ENCODE peak calls at places on chromosomes 12 and 14, in six cellular contexts. Q is K562, S is endothelial cell of umbilical vein, K is HepG2, M is GM23338, P is GM12878. T is an unnamed sample.

GRCh38 chr12:96237035-96237434 is 42.9 kb downstream of the ELK3 start:
- DNase-seq in M (no peak), Q (no peak), K (no peak), P (no peak), S (no peak), T (no peak)

GRCh38 chr12:26062566-26062965 is 62.3 kb downstream of the BHLHE41 start:
- DNase-seq in S (no peak), Q (no peak), M (no peak), P (no peak), K (no peak), T (no peak)

GRCh38 chr14:101201535-101202125 is 298.1 kb upstream of the RTL1 start:
- DNase-seq in P (no peak), K (no peak), S (no peak), M (no peak), Q (no peak), T (no peak)

GRCh38 chr12:27015730-27016076 is 1.5 kb upstream of the TM7SF3 start:
- DNase-seq in P (no peak), M (peak), K (no peak), S (peak), Q (peak), T (no peak)

GRCh38 chr14:19918553-19919264 is 1.7 kb upstream of the OR4K5 start:
- DNase-seq in P (no peak), Q (no peak), K (peak), M (no peak), S (no peak), T (no peak)

GRCh38 chr14:45038256-45038655 is 45.7 kb upstream of the PRPF39 start:
- DNase-seq in Q (no peak), S (no peak), M (no peak), K (no peak), P (no peak), T (no peak)

GRCh38 chr12:52907092-52907810 is 2.4 kb upstream of the KRT8 start:
- DNase-seq in P (no peak), K (peak), Q (peak), M (no peak), S (peak), T (no peak)

GRCh38 chr14:86915416-86915815 is 1077.6 kb downstream of the GALC start:
- DNase-seq in M (peak), P (no peak), K (no peak), Q (no peak), S (no peak), T (no peak)

GRCh38 chr14:27553820-27554219 is 956.0 kb upstream of the NOVA1 start:
- DNase-seq in Q (no peak), S (peak), M (peak), P (no peak), K (no peak), T (no peak)

GRCh38 chr12:78864483-78865296 is at the start of gene SYT1:
- DNase-seq in P (no peak), Q (no peak), M (peak), K (no peak), S (peak), T (no peak)

GRCh38 chr12:92675092-92675865 is 27.5 kb upstream of the PLEKHG7 start:
- DNase-seq in M (no peak), Q (no peak), S (no peak), P (no peak), K (no peak), T (no peak)

GRCh38 chr14:24368562-24369252 is 723 bp downstream of the NFATC4 start:
- DNase-seq in S (peak), K (no peak), Q (peak), M (peak), P (no peak), T (no peak)

GRCh38 chr12:93137656-93138612 is 208.8 kb upstream of the EEA1 start:
- DNase-seq in K (no peak), M (no peak), P (no peak), Q (peak), S (no peak), T (no peak)

GRCh38 chr12:95874452-95874851 is 15.7 kb downstream of the SNRPF start:
- DNase-seq in S (no peak), K (no peak), Q (no peak), M (peak), P (no peak), T (no peak)

GRCh38 chr12:3098436-3098835 is 21.3 kb downstream of the TSPAN9 start:
- DNase-seq in M (no peak), S (peak), K (no peak), P (no peak), Q (no peak), T (no peak)

GRCh38 chr12:26938660-26939185 is 453 bp downstream of the FGFR1OP2 start:
- DNase-seq in K (peak), Q (peak), P (no peak), M (peak), S (no peak), T (no peak)

GRCh38 chr14:101898416-101898815 is 66.0 kb upstream of the DYNC1H1 start:
- DNase-seq in Q (no peak), K (no peak), P (no peak), S (no peak), M (no peak), T (no peak)

GRCh38 chr12:4308334-4308960 is 12.6 kb upstream of the TIGAR start:
- DNase-seq in S (no peak), K (no peak), M (peak), P (no peak), Q (no peak), T (no peak)

GRCh38 chr12:4312251-4312650 is 8.8 kb upstream of the TIGAR start:
- DNase-seq in P (no peak), M (no peak), S (no peak), K (no peak), Q (no peak), T (no peak)

GRCh38 chr12:4302881-4303280 is 18.1 kb upstream of the TIGAR start:
- DNase-seq in P (no peak), M (no peak), K (peak), S (no peak), Q (no peak), T (no peak)

GRCh38 chr12:4303750-4304149 is 17.3 kb upstream of the TIGAR start:
- DNase-seq in P (no peak), Q (no peak), M (no peak), S (no peak), K (no peak), T (no peak)

DNA sequence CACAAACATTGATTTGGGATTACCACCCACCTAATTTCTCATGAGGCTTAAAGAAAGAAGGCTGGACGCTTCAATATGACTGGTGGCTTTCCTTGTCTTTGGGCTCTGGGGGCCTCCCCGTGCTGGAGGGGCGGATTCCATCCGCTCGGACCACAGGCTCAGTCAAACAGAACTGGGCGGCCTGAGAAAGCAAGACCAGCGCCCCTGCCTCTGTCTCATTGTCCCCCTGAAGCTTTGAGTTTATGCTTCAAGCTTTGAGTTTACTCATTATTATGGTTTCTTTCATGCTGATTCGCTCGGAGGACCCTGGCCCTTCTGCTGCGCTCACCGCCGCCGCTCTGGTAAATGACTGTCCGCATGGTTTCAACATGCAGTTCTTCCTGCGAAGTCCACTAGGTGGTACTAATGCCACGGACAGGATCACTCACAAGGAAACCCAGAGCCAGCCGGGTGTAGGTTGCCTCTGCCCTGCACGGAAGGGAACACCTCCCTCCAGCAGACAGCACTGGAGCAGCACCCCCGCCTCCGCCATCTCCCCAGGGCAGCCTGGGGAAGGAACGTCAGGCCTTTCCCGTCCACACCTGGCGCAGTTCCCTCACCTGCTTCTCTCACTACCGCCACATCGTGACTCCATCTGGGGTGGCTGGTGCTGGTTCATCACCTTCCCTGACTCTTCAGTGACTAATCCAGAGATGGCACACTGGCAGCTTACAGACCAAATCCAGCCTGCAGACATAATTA is 13.2 kb upstream of the TIGAR start:
- DNase-seq in M (peak), Q (no peak), P (no peak), S (peak), K (peak), T (no peak)
- TF ChIP-seq EZH2 in M (no peak), Q (no peak), P (no peak), S (peak), K (no peak), T (no peak)

GRCh38 chr12:120197542-120197887 is 3.0 kb upstream of the GCN1 start:
- DNase-seq in K (no peak), Q (no peak), M (no peak), S (no peak), P (no peak), T (no peak)

GRCh38 chr12:120204171-120204570 is 3.3 kb upstream of the RPLP0 start:
- DNase-seq in M (no peak), S (no peak), Q (no peak), P (no peak), K (no peak), T (no peak)

GRCh38 chr12:120196363-120196762 is 1.8 kb upstream of the GCN1 start:
- DNase-seq in P (no peak), Q (no peak), S (no peak), K (no peak), M (no peak), T (no peak)

GRCh38 chr12:120199025-120199424 is 1.9 kb downstream of the RPLP0 start:
- DNase-seq in S (no peak), Q (no peak), M (no peak), K (no peak), P (no peak), T (no peak)

DNA sequence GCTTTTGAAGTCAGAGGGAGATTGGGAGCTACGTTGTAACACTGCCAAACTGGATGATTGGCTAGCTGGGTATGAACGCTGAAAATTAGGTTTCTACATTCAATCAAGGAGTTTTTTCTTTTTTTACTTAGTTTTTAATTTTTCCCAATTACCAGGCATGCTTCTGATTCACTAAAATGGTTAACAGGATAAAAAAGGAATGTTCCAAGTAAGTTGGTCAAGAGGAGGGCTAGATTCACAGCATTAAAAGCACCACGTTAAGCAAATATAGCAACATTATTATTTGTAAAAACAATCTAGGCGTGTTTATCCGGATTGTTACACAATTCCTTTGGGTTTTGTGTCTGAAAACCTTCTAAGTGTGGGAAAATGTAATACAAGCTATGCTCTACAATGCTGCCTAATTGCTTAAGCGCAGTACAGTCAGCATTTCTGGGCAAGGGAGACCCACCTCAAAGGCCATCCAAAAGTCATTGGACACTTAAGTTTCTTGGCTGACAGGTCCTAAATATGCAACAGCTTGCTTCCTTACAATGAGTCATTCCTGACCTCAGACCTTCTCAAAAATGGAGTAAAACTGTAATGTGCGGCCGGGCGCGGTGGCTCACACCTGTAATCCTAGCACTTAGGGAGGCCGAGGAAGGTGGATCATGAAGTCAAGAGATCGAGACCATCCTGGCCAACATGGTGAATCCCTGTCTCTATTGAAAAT is 1.2 kb downstream of the RPLP0 start:
- DNase-seq in P (no peak), K (no peak), Q (no peak), M (no peak), S (peak), T (no peak)
- TF ChIP-seq POLR2AphosphoS5 in P (peak), K (peak), Q (no peak), M (peak), S (no peak), T (no peak)

GRCh38 chr14:97218713-97219355 is 421.7 kb downstream of the VRK1 start:
- DNase-seq in S (no peak), Q (no peak), P (no peak), M (peak), K (no peak), T (no peak)
- TF ChIP-seq EZH2 in S (no peak), Q (no peak), P (no peak), M (no peak), K (no peak), T (no peak)

DNA sequence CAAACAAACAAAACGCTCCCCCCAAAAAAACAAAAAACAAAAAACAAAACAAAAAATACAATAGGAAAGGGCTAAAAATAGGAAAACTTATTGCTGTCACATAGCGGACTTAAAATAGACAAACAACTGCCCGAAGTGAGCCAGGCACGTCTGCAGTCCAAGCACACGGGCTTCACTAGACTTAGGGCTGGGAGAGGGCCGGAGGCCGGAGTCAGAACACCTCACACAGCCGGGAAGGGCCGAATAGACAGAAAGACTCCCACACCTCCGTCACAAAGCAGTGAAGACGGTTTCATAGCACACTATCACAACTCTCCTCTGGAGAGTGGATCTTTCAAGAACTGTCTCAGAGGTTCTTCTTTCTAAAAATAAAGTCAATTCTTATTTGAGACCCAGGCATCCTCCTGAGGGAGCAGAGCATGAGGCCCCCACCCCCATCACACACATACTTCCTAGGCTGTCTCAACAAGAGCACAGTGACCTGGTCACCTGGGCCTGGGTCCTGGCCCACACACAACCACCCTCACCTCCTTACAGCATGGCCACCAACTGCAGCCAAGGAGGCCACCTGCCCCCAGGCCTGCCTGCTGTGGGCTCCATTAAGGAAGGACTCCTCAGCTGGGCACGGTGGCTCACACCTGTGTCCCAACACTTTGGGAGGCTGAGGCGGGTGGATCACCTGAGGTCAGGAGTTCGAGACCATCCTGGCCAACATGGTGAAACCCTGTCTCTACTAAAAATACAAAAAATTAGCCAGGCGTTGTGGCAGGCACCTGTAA is 6.7 kb downstream of the BAG5 start:
- DNase-seq in M (no peak), K (no peak), P (no peak), S (no peak), Q (no peak), T (no peak)
- TF ChIP-seq POLR2AphosphoS5 in M (no peak), K (no peak), P (no peak), S (no peak), Q (no peak), T (no peak)

DNA sequence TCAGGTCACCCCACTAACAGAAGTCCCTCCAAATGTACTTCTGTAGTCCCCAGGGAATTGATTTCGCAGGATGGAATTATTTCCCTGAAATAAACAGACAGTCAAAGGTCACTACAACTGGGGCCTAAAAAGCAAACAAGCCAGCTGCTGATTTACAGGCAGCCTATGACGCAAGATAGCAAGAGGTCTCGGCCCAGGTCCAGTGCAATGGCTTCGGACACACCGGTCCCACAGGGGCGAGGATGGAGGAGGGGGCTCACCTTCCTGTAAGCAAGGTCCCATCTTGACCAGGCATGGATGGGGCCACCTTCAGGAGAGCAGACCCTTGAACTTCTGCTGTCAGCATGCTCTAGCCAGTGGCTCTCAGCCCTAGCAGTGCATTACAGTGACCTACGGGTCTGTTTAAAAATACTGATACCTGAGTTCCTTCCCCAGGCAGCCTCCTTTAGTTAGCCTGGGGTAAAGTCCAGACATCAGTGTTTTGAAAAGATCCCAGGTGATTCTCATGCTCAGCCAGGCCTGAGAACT is 18.1 kb downstream of the NUAK1 start:
- DNase-seq in M (no peak), Q (no peak), K (peak), P (no peak), S (no peak), T (no peak)
- TF ChIP-seq EZH2 in M (no peak), Q (no peak), K (no peak), P (no peak), S (no peak), T (no peak)

GRCh38 chr14:55071870-55072640 is 20.6 kb downstream of the MAPK1IP1L start:
- DNase-seq in K (no peak), Q (no peak), P (peak), S (peak), M (no peak), T (no peak)
- TF ChIP-seq POLR2AphosphoS5 in K (no peak), Q (no peak), P (peak), S (no peak), M (no peak), T (no peak)

GRCh38 chr12:114414866-114415524 is 9.1 kb upstream of the TBX5 start:
- DNase-seq in S (no peak), Q (no peak), P (no peak), M (no peak), K (no peak), T (no peak)

GRCh38 chr12:114416028-114416427 is 10.1 kb upstream of the TBX5 start:
- DNase-seq in M (no peak), Q (no peak), K (no peak), P (no peak), S (no peak), T (no peak)

GRCh38 chr12:114412825-114413749 is 7.1 kb upstream of the TBX5 start:
- DNase-seq in P (no peak), Q (no peak), K (no peak), M (peak), S (no peak), T (no peak)

GRCh38 chr12:114415525-114415868 is 9.6 kb upstream of the TBX5 start:
- DNase-seq in Q (no peak), S (no peak), P (no peak), M (no peak), K (no peak), T (no peak)

GRCh38 chr12:114414031-114414865 is 8.3 kb upstream of the TBX5 start:
- DNase-seq in P (no peak), Q (no peak), K (no peak), S (no peak), M (peak), T (no peak)
- TF ChIP-seq EZH2 in P (no peak), Q (no peak), K (no peak), S (no peak), M (peak), T (no peak)

T was measured in SK-N-MC.